ENCODE peak calls at places on chromosomes 5 and 9, in four cellular contexts. One of them, this sample, is unnamed. For H3K4me1, the result is how much of the 10 kb centered on the place peaks cover.

GRCh38 chr5:157342822-157343402 is 77.0 kb downstream of the CYFIP2 start:
- DNase-seq in prostate gland: no peak
- DNase-seq in tibial artery: no peak
- DNase-seq in PC-9: peak
- DNase-seq in this sample: peak

GRCh38 chr9:92097997-92098482 is 17.2 kb downstream of the SPTLC1 start:
- DNase-seq in PC-9: no peak
- DNase-seq in tibial artery: peak
- DNase-seq in prostate gland: peak
- DNase-seq in this sample: no peak

GRCh38 chr5:157828949-157829639 is 29.9 kb downstream of the CLINT1 start:
- DNase-seq in PC-9: no peak
- DNase-seq in prostate gland: no peak
- DNase-seq in tibial artery: no peak
- DNase-seq in this sample: no peak

GRCh38 chr9:126462617-126463016 is 136.0 kb downstream of the MVB12B start:
- DNase-seq in tibial artery: no peak
- DNase-seq in prostate gland: no peak
- DNase-seq in PC-9: no peak
- DNase-seq in this sample: no peak

GRCh38 chr9:101400120-101400519 is 1.5 kb downstream of the ZNF189 start:
- DNase-seq in tibial artery: no peak
- DNase-seq in prostate gland: no peak
- DNase-seq in PC-9: no peak
- DNase-seq in this sample: no peak

GRCh38 chr5:132313961-132314432 is 19.8 kb downstream of the SLC22A4 start:
- DNase-seq in tibial artery: no peak
- DNase-seq in prostate gland: no peak
- DNase-seq in PC-9: no peak
- DNase-seq in this sample: no peak

GRCh38 chr5:65846102-65846501 is 80.3 kb upstream of the ERBIN start:
- DNase-seq in prostate gland: no peak
- DNase-seq in PC-9: no peak
- DNase-seq in tibial artery: no peak
- DNase-seq in this sample: no peak

GRCh38 chr9:124219290-124219605 is 38.5 kb upstream of the NEK6 start:
- DNase-seq in tibial artery: peak
- DNase-seq in prostate gland: no peak
- DNase-seq in PC-9: no peak
- DNase-seq in this sample: no peak

GRCh38 chr5:58085800-58086199 is 374.1 kb downstream of the PLK2 start:
- DNase-seq in prostate gland: no peak
- DNase-seq in PC-9: peak
- DNase-seq in tibial artery: no peak
- DNase-seq in this sample: no peak

GRCh38 chr9:4905135-4905490 is 80.0 kb upstream of the JAK2 start:
- DNase-seq in tibial artery: no peak
- DNase-seq in PC-9: no peak
- DNase-seq in prostate gland: no peak
- DNase-seq in this sample: no peak

GRCh38 chr9:33858346-33858869 is 41.4 kb downstream of the UBE2R2 start:
- DNase-seq in prostate gland: no peak
- DNase-seq in PC-9: no peak
- DNase-seq in tibial artery: no peak
- DNase-seq in this sample: no peak

GRCh38 chr9:130663258-130664171 is 879 bp upstream of the PRDM12 start:
- DNase-seq in PC-9: no peak
- DNase-seq in prostate gland: no peak
- DNase-seq in tibial artery: no peak
- DNase-seq in this sample: no peak

GRCh38 chr9:129111143-129111761 is at the start of gene PTPA:
- DNase-seq in tibial artery: peak
- DNase-seq in PC-9: peak
- DNase-seq in prostate gland: peak
- DNase-seq in this sample: peak

GRCh38 chr9:114250235-114250568 is 72.7 kb upstream of the ORM1 start:
- DNase-seq in tibial artery: peak
- DNase-seq in PC-9: no peak
- DNase-seq in prostate gland: peak
- DNase-seq in this sample: peak

GRCh38 chr5:153900703-153901395 is 137.9 kb downstream of the FAM114A2 start:
- DNase-seq in tibial artery: no peak
- DNase-seq in prostate gland: no peak
- DNase-seq in PC-9: no peak
- DNase-seq in this sample: peak

GRCh38 chr5:132387649-132388117 is 18.2 kb downstream of the SLC22A5 start:
- DNase-seq in tibial artery: peak
- DNase-seq in PC-9: peak
- DNase-seq in prostate gland: peak
- DNase-seq in this sample: peak

GRCh38 chr9:121321039-121321503 is 49.0 kb downstream of the STOM start:
- DNase-seq in prostate gland: no peak
- DNase-seq in tibial artery: peak
- DNase-seq in PC-9: no peak
- DNase-seq in this sample: peak

GRCh38 chr5:145991044-145991575 is 54.7 kb downstream of the SH3RF2 start:
- DNase-seq in PC-9: no peak
- DNase-seq in prostate gland: no peak
- DNase-seq in tibial artery: no peak
- DNase-seq in this sample: no peak

DNA sequence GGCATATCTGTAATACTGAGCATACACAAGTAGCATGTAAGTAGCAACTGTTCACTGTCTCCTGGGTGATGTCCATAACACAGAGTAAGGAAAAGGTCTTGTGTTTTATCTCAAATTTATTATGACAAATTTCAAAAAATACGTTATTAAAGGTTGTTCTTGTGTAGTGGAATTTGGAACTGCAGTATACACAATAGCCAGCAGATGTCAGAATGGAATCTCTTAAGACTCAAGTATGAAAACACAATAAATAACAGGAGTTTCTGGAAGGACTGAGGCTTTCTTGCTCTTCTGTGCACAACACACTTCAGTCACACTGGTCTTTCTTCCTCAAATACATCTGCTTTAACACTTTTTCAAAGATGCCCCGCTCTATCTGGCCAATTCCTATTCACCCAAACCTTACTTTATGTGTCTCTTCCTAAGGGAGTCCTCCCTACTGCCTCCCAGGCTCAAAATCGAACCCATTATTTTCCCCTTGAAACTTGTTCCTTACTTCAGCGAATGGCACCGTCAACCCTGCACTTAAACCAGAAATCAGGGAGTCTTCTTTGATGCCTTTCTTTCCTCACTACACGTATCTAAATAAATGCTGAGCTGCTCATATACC is 6.5 kb upstream of the FBXO10 start:
- DNase-seq in tibial artery: no peak
- DNase-seq in PC-9: no peak
- DNase-seq in prostate gland: peak
- DNase-seq in this sample: no peak
- H3K4me1 ChIP-seq in tibial artery: under half
- H3K4me1 ChIP-seq in PC-9: under half
- H3K4me1 ChIP-seq in prostate gland: under half
- H3K4me1 ChIP-seq in this sample: under half

GRCh38 chr9:37191403-37192089 is 71.2 kb downstream of the ZCCHC7 start:
- DNase-seq in tibial artery: no peak
- DNase-seq in PC-9: no peak
- DNase-seq in prostate gland: no peak
- DNase-seq in this sample: no peak
- H3K4me3 ChIP-seq in tibial artery: no peak
- H3K4me3 ChIP-seq in PC-9: no peak
- H3K4me3 ChIP-seq in prostate gland: no peak
- H3K4me3 ChIP-seq in this sample: no peak

GRCh38 chr5:76561959-76562358 is 61.2 kb downstream of the F2RL2 start:
- DNase-seq in prostate gland: no peak
- DNase-seq in tibial artery: no peak
- DNase-seq in PC-9: no peak
- DNase-seq in this sample: no peak
- H3K4me1 ChIP-seq in prostate gland: under half
- H3K4me1 ChIP-seq in tibial artery: under half
- H3K4me1 ChIP-seq in PC-9: under half
- H3K4me1 ChIP-seq in this sample: under half

DNA sequence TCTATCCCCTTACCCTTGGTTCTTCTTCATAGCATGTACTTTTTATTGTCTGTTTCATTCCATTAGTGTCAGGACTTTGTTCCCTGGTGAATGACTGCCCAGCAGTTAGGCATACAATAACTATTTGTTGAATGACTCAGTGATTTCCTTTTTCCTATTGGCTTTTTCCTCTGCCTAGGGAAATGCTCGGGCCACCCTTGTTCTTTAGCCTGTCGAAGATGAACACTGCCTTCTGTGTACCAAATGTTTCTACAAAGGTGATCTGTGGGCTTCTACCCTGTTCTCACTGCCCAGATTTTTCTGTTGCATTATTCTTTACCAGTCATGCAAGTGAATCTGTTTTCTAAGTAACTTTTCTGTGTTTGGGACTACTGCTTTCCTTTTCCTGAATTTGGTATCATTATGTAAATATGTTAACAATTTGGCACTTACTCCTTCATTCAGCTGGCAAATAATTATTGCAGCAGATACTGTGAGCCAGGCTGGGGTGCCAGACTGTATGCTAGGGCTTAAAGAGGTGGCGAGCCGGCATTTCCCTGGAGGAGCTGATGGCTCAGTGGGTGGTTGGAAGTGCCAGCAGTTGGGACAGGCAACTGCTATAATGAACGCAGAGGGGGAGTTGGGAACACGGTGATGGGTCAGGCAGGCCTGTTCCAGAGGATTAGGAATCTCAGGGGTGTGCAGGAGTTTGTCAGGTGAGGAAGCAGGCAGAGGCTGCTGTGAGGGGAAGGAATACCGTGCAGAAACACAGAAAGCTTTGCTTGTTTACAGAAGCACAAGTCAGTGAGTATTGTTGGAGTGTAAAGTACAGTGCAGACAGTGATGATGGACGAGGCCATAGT is 30.6 kb downstream of the KDM4C start:
- DNase-seq in prostate gland: no peak
- DNase-seq in PC-9: no peak
- DNase-seq in tibial artery: no peak
- DNase-seq in this sample: peak
- H3K4me3 ChIP-seq in prostate gland: no peak
- H3K4me3 ChIP-seq in PC-9: no peak
- H3K4me3 ChIP-seq in tibial artery: no peak
- H3K4me3 ChIP-seq in this sample: no peak

GRCh38 chr9:87613265-87614111 is 112.4 kb upstream of the CTSL start:
- DNase-seq in PC-9: no peak
- DNase-seq in prostate gland: no peak
- DNase-seq in tibial artery: no peak
- DNase-seq in this sample: no peak
- H3K4me1 ChIP-seq in PC-9: under half
- H3K4me1 ChIP-seq in prostate gland: under half
- H3K4me1 ChIP-seq in tibial artery: under half
- H3K4me1 ChIP-seq in this sample: half or more

DNA sequence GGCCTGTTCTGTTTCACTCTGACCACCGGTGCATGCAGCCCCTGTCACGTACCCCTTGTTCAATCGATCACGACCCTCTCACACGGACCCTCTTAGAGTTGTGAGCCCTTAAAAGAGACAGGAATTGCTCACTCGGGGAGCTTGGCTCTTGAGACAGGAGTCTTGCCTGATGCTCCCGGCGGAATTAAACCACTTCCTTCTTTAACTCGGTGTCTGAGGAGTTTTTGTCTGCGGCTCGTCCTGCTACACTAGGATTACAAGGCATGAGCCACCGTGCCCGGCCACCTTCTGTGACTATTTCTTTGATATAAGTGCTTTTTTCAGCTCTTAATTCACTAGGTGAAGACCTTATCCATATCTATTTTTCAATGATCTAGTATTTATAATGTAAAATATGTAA is 167.5 kb downstream of the TTC39B start:
- DNase-seq in PC-9: no peak
- DNase-seq in tibial artery: no peak
- DNase-seq in prostate gland: no peak
- DNase-seq in this sample: no peak
- H3K4me3 ChIP-seq in PC-9: no peak
- H3K4me3 ChIP-seq in tibial artery: no peak
- H3K4me3 ChIP-seq in prostate gland: no peak
- H3K4me3 ChIP-seq in this sample: no peak

GRCh38 chr9:116692619-116693018 is 5.5 kb downstream of the TRIM32 start:
- DNase-seq in PC-9: no peak
- DNase-seq in tibial artery: no peak
- DNase-seq in prostate gland: no peak
- DNase-seq in this sample: no peak
- H3K4me1 ChIP-seq in PC-9: under half
- H3K4me1 ChIP-seq in tibial artery: half or more
- H3K4me1 ChIP-seq in prostate gland: under half
- H3K4me1 ChIP-seq in this sample: under half

This sample was measured in SJSA1.